ENCODE peak calls at places on chromosomes 16 and 17, in seven cellular contexts. D, H, T, F, Z, E and L are unnamed samples. For H3K4me1 and H3K9me3, the result is how much of the 10 kb centered on the place peaks cover.

GRCh38 chr16:67481561-67482259 is 753 bp upstream of the ATP6V0D1 start:
- DNase-seq in F (peak), E (no peak), Z (no peak), H (peak), D (no peak), T (peak), L (no peak)

GRCh38 chr17:77618173-77618572 is 340.3 kb upstream of the TNRC6C start:
- DNase-seq in F (no peak), H (no peak), T (peak), E (no peak), Z (no peak), D (no peak), L (no peak)

GRCh38 chr17:1979182-1979980 is 45.8 kb downstream of the RTN4RL1 start:
- DNase-seq in Z (no peak), F (no peak), H (no peak), E (no peak), T (no peak), D (no peak), L (no peak)

GRCh38 chr16:85536411-85537330 is 76.5 kb upstream of the GSE1 start:
- DNase-seq in D (no peak), Z (no peak), H (no peak), E (no peak), T (no peak), F (no peak), L (no peak)

GRCh38 chr17:72719582-72720493 is 372.6 kb downstream of the SLC39A11 start:
- DNase-seq in E (no peak), T (peak), Z (no peak), F (no peak), H (peak), D (no peak), L (no peak)

GRCh38 chr16:24858219-24859041 is 12.7 kb downstream of the SLC5A11 start:
- DNase-seq in Z (peak), D (peak), F (peak), E (peak), H (peak), T (peak), L (no peak)

GRCh38 chr17:58753026-58753425 is 2.6 kb upstream of the PPM1E start:
- DNase-seq in H (no peak), T (no peak), D (no peak), Z (no peak), F (no peak), E (no peak), L (no peak)

GRCh38 chr16:72049110-72049509 is 5.2 kb upstream of the HP start:
- DNase-seq in Z (no peak), D (no peak), T (no peak), E (no peak), F (no peak), H (no peak), L (no peak)

GRCh38 chr16:35732046-35732810 is 2272.8 kb downstream of the TP53TG3F start:
- DNase-seq in F (no peak), Z (no peak), T (no peak), D (no peak), H (no peak), E (no peak), L (no peak)

GRCh38 chr16:30061195-30061554 is 4.4 kb upstream of the ALDOA start:
- DNase-seq in Z (no peak), F (no peak), E (no peak), D (no peak), H (no peak), T (no peak), L (no peak)

GRCh38 chr17:75343007-75343406 is 53.8 kb upstream of the SLC25A19 start:
- DNase-seq in Z (no peak), H (no peak), F (no peak), D (no peak), E (no peak), T (no peak), L (no peak)

GRCh38 chr17:61406871-61407210 is 7.2 kb downstream of the TBX2 start:
- DNase-seq in F (no peak), Z (no peak), H (no peak), E (no peak), D (peak), T (peak), L (no peak)

GRCh38 chr17:3818786-3819185 is 17.8 kb upstream of the ITGAE start:
- DNase-seq in Z (no peak), H (no peak), D (no peak), E (peak), T (no peak), F (no peak), L (no peak)

GRCh38 chr17:80649672-80650338 is 105.2 kb downstream of the RPTOR start:
- DNase-seq in E (peak), Z (peak), D (peak), F (no peak), H (peak), T (peak), L (no peak)

GRCh38 chr17:38898291-38898679 is 27.1 kb upstream of the LASP1NB start:
- DNase-seq in T (no peak), Z (no peak), E (no peak), F (no peak), H (no peak), D (no peak), L (no peak)

GRCh38 chr17:4420692-4421131 is 13.0 kb upstream of the SPNS3 start:
- DNase-seq in Z (peak), E (peak), T (peak), F (peak), H (peak), D (peak), L (peak)

GRCh38 chr17:21243516-21244303 is 9.5 kb downstream of the NATD1 start:
- DNase-seq in Z (no peak), D (no peak), T (no peak), E (no peak), F (no peak), H (no peak), L (no peak)

GRCh38 chr17:21242780-21243515 is 10.3 kb downstream of the NATD1 start:
- DNase-seq in D (no peak), T (no peak), F (no peak), E (no peak), H (no peak), Z (no peak), L (no peak)

GRCh38 chr17:21246698-21247097 is 6.5 kb downstream of the NATD1 start:
- DNase-seq in H (no peak), D (no peak), T (no peak), Z (no peak), E (no peak), F (no peak), L (no peak)

GRCh38 chr17:21247859-21248258 is 5.4 kb downstream of the NATD1 start:
- DNase-seq in H (no peak), Z (no peak), D (no peak), F (no peak), T (no peak), E (no peak), L (no peak)

DNA sequence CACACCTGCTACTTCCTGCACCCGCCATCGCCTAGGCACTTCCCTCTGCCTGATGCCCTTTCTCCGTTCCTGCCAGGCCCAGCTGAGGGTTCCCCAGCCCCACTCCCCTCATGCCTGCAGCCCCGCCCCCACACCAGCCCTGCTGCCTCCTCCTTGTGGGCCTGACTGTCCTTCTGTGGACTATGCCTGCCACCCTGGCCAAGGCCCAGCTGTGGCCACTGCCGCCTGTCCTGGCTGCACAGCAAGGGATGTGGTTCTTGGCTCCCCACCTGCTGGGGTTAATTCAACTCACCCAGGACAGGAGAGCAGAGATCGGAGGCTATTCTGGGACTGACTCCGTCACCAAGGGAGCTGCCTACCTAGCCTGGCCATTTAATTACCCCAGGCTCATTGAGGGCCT is 7.5 kb downstream of the NATD1 start:
- DNase-seq in Z (no peak), E (no peak), D (no peak), H (no peak), T (no peak), F (no peak), L (no peak)
- H3K27ac ChIP-seq in Z (no peak), E (no peak), D (no peak), H (no peak), T (no peak), F (no peak), L (no peak)

DNA sequence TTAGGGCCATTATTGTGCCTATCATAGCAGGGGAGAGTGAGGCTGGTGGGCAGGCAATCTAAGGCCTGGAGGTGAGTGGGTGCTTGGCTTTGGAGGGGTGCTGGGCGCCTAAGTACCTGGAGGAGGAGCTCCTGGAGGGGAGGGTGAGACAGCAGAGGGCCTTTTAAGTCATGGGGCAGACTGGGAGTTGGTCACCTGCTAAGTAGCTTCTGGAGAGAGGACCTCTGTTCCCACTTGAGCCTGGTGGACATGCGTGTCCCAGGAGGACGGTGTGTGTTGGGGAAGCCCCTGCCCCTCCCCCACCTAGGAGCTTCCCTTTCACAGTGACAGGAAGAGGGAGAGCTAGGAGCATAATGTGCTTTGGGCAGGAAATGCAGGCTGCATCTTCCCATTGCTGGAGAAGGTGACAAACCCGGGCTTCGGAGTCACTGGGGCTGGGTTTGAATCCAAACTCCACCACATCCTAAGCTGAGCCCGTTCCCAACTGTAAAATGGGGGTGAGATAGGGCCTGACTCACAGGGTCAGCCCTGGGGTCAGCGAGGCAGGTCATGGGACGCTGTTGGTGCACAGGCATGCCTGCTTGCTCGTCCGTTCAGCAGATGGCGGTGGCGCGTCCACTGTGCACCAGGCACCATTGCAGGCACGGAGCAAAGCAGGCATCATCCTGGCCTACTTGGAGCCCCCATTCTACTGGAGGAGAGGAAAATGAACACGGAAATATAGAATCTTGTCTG is 37.9 kb downstream of the CMIP start:
- DNase-seq in T (no peak), F (no peak), D (no peak), Z (no peak), E (no peak), H (no peak), L (no peak)
- H3K4me1 ChIP-seq in T (under half), F (under half), D (under half), Z (under half), E (under half), H (under half), L (under half)

DNA sequence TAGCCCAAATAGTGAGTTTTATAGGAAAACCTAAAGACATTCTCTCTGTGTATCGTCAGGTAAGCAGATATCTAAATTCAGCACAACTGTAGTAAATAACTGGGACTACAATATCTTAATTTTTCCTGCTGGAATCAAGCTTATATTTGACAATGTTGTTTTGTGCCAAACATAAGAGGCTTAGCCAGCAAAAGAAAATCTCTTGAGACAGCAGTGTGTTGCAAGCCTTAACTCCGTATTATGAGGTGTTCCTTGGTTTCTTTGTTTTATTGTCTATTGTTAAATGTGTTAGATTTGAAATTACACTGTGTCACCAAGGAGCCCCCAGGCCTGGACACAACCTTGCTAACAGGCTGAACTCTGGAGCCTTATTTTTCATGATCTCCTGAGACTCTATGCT is 1570.6 kb upstream of the GOT2 start:
- DNase-seq in Z (no peak), T (no peak), H (no peak), E (no peak), F (no peak), D (no peak), L (no peak)
- H3K9me3 ChIP-seq in Z (under half), T (under half), H (under half), E (under half), F (under half), D (under half), L (under half)

GRCh38 chr16:59973966-59974365 is 1239.8 kb upstream of the GOT2 start:
- DNase-seq in Z (peak), F (no peak), H (no peak), T (no peak), D (no peak), E (peak), L (no peak)
- H3K27ac ChIP-seq in Z (peak), F (no peak), H (no peak), T (no peak), D (no peak), E (no peak), L (no peak)

DNA sequence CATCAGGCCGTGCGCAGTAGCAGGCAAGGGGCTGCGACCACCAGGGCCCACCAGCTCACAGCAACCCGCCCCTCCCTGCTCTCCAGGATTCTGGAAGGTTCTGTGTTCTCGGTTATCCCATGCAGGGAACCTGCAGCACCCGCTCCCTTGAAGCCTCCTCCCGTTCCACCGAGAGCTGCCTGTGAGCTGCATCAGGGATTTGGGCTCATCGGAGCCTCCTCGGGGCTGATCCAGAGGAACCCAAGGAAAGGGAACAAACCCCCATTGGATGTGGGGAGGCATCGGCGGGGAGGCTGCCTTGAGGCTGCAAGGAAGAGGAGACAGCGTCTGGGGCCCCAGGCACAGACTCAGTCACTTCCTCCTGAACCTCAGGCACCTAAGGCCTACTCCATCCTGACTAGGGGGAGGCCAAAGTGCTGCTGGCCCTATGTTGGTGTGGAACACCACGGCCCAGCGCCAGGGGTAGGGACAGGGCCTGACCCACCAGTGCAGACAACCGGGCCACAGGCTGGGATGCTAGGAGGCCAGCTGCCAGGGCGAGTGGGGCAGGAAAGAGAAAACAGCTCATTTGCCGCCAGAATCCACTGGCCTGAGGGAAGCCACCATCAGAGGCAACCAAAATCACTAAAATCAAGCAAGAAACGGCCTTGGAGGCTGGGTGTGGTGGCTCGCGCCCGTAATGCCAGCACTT is 14.4 kb upstream of the LGALS3BP start:
- DNase-seq in E (no peak), H (no peak), F (peak), T (peak), D (no peak), Z (no peak), L (no peak)
- H3K4me1 ChIP-seq in E (under half), H (under half), F (under half), T (under half), D (under half), Z (under half), L (under half)

GRCh38 chr16:59733321-59733720 is 999.2 kb upstream of the GOT2 start:
- DNase-seq in T (no peak), Z (no peak), D (no peak), F (no peak), H (no peak), E (no peak), L (no peak)
- H3K9me3 ChIP-seq in T (under half), Z (under half), D (under half), F (under half), H (under half), E (under half), L (under half)